ENCODE peak calls at places on chromosomes 2 and 18, in nine cellular contexts. U is gastrocnemius medialis, Q is A549, T is adrenal gland, F is Peyer's patch, L is HCT116, W is transverse colon, P is IMR-90, R is right lobe of liver. E is an unnamed sample. For H3K4me1, the result is how much of the 10 kb centered on the place peaks cover.

GRCh38 chr18:28177828-28178635 is 1.1 kb upstream of the CDH2 start:
- DNase-seq in L (no peak), U (no peak), F (peak), Q (peak), W (no peak), P (peak), T (peak), R (peak), E (peak)

GRCh38 chr2:169001116-169001815 is 29.9 kb downstream of the ABCB11 start:
- DNase-seq in R (no peak), F (no peak), T (no peak), U (no peak), W (no peak), L (no peak), P (no peak), Q (no peak), E (no peak)

GRCh38 chr2:45342-46130 is 769 bp downstream of the FAM110C start:
- DNase-seq in L (no peak), F (peak), T (peak), U (no peak), W (peak), Q (no peak), R (peak), P (no peak), E (no peak)

GRCh38 chr18:75625966-75626365 is 198.5 kb upstream of the SMIM21 start:
- DNase-seq in L (no peak), U (no peak), W (no peak), R (no peak), Q (no peak), P (peak), T (no peak), F (no peak), E (no peak)

GRCh38 chr2:189952536-189953109 is 109.9 kb downstream of the MSTN start:
- DNase-seq in U (no peak), W (no peak), T (no peak), F (no peak), P (no peak), R (no peak), Q (no peak), L (no peak), E (no peak)

GRCh38 chr2:63981702-63982103 is 37.5 kb downstream of the VPS54 start:
- DNase-seq in L (no peak), W (no peak), T (no peak), R (no peak), P (no peak), Q (no peak), F (no peak), U (no peak), E (no peak)

GRCh38 chr2:99139003-99139402 is 2.5 kb upstream of the C2orf15 start:
- DNase-seq in F (no peak), W (no peak), P (no peak), L (no peak), Q (no peak), U (no peak), T (peak), R (no peak), E (no peak)

GRCh38 chr2:181724662-181725061 is 44.3 kb upstream of the NEUROD1 start:
- DNase-seq in U (no peak), L (no peak), P (no peak), Q (no peak), W (no peak), F (no peak), R (no peak), T (no peak), E (no peak)

GRCh38 chr2:54671010-54671409 is 52.5 kb upstream of the EML6 start:
- DNase-seq in U (no peak), Q (no peak), W (no peak), P (no peak), T (no peak), R (no peak), F (no peak), L (no peak), E (no peak)
- H3K4me1 ChIP-seq in U (half or more), Q (under half), W (under half), P (under half), T (under half), R (under half), F (under half), L (under half), E (half or more)

GRCh38 chr2:81894451-81894990 is 1590.0 kb upstream of the LRRTM1 start:
- DNase-seq in L (no peak), U (no peak), P (peak), R (no peak), W (no peak), T (no peak), F (no peak), Q (no peak), E (no peak)
- H3K27ac ChIP-seq in L (no peak), U (no peak), P (no peak), R (no peak), W (no peak), T (no peak), F (no peak), Q (no peak), E (no peak)

GRCh38 chr18:3247243-3248061 is at the start of gene MYL12A:
- DNase-seq in Q (peak), W (peak), U (peak), P (peak), T (peak), F (peak), L (peak), R (peak), E (peak)

GRCh38 chr18:3248062-3248669 is 565 bp downstream of the MYL12A start:
- DNase-seq in U (peak), T (peak), L (no peak), F (no peak), P (peak), W (peak), R (no peak), Q (no peak), E (peak)

GRCh38 chr18:3246636-3247242 is 862 bp upstream of the MYL12A start:
- DNase-seq in Q (no peak), P (no peak), T (peak), R (peak), U (peak), W (peak), F (peak), L (no peak), E (no peak)

GRCh38 chr18:3245185-3245564 is 2.4 kb upstream of the MYL12A start:
- DNase-seq in P (no peak), T (no peak), U (no peak), Q (no peak), W (no peak), F (no peak), R (no peak), L (no peak), E (no peak)

GRCh38 chr18:3245853-3246635 is 1.6 kb upstream of the MYL12A start:
- DNase-seq in U (peak), Q (peak), T (peak), R (peak), F (peak), P (peak), L (peak), W (peak), E (peak)
- TF ChIP-seq POLR2A in U (no peak), Q (no peak), T (no peak), R (peak), F (peak), P (peak), L (no peak), W (no peak), E (peak)

GRCh38 chr2:37582371-37582770 is 89.1 kb downstream of the CDC42EP3 start:
- DNase-seq in L (no peak), F (no peak), R (no peak), Q (no peak), W (no peak), P (no peak), T (no peak), U (no peak), E (no peak)

GRCh38 chr2:37583402-37583801 is 88.0 kb downstream of the CDC42EP3 start:
- DNase-seq in R (no peak), F (no peak), L (no peak), T (no peak), Q (no peak), U (no peak), W (no peak), P (no peak), E (no peak)

GRCh38 chr2:37581433-37581832 is 90.0 kb downstream of the CDC42EP3 start:
- DNase-seq in W (no peak), T (no peak), U (no peak), R (no peak), Q (no peak), F (no peak), P (no peak), L (no peak), E (no peak)

GRCh38 chr2:37583867-37584266 is 87.6 kb downstream of the CDC42EP3 start:
- DNase-seq in L (no peak), U (no peak), P (peak), R (no peak), Q (no peak), F (no peak), W (no peak), T (no peak), E (no peak)

DNA sequence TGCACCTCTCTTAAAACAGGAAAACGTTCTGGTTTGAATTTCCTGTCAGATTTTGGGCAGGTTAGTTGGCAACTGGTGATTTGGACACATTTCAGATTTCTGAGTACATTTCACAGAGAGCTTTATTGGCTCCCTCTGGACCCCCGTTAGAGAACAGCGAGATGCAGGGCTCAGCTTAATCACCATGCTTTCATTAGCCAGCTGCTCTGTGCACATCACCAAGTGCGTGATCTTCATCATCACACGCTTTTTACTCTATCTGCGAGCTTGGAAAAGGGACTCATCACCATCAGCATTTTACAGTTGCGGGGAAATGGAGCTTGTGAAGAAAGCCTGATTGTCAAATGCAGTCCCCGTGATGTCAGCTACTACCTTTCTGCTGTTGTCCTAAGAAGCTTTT is 88.5 kb downstream of the CDC42EP3 start:
- DNase-seq in T (no peak), R (no peak), L (no peak), U (no peak), P (no peak), F (no peak), W (no peak), Q (no peak), E (no peak)
- H3K4me1 ChIP-seq in T (under half), R (under half), L (under half), U (under half), P (under half), F (under half), W (under half), Q (under half), E (under half)

GRCh38 chr18:3216987-3217386 is 2.8 kb downstream of the MYOM1 start:
- DNase-seq in P (no peak), R (no peak), F (no peak), Q (no peak), L (no peak), U (no peak), W (no peak), T (no peak), E (no peak)

GRCh38 chr18:3218817-3219216 is 951 bp downstream of the MYOM1 start:
- DNase-seq in T (no peak), Q (no peak), U (no peak), F (no peak), W (no peak), R (no peak), P (no peak), L (no peak), E (no peak)

GRCh38 chr18:3221496-3221895 is 1.7 kb upstream of the MYOM1 start:
- DNase-seq in L (no peak), W (no peak), R (no peak), Q (no peak), U (no peak), T (no peak), F (no peak), P (no peak), E (no peak)

GRCh38 chr18:3217930-3218647 is 1.7 kb downstream of the MYOM1 start:
- DNase-seq in P (no peak), R (no peak), T (no peak), F (no peak), Q (peak), W (peak), L (no peak), U (no peak), E (no peak)

GRCh38 chr18:3219621-3220335 is at the start of gene MYOM1:
- DNase-seq in L (no peak), F (no peak), T (no peak), Q (no peak), P (no peak), W (no peak), R (no peak), U (peak), E (peak)
- H3K27ac ChIP-seq in L (no peak), F (peak), T (no peak), Q (peak), P (no peak), W (peak), R (peak), U (peak), E (peak)

DNA sequence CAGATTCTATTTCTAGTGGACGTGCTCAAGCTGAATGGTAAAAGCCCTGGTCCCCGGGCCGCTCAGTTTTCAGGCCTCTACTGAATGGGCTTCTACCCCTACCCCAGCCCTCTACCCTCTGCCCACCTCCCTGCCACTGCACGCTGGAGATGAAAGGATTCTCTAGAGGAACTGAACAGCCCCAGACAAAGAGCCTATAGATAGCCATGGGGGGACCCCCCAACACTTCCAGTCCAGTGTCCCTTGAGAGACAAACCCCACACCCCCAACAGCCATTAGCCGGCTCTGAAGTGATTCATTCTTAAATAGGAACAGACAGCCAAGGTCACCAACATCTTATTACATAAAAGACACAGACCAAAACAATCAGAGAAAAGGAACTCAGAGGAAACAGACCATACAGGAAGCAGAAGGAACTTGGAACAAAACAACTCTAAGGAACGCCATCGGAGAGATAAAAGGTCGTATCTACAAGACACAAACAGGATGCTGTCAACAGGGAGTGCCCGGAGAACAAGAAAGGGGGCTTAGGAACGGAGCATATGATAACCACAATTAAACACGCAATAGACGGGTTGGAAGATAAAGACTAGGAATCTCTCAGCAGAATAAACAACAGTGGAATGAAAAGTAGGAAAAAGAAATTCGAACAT is 23.5 kb downstream of the TMEM37 start:
- DNase-seq in T (peak), U (no peak), W (no peak), P (no peak), R (no peak), L (no peak), Q (no peak), F (no peak), E (no peak)
- TF ChIP-seq POLR2A in T (no peak), U (no peak), W (no peak), P (no peak), R (no peak), L (no peak), Q (no peak), F (no peak), E (no peak)

GRCh38 chr2:118858485-118859156 is 11.2 kb upstream of the EN1 start:
- DNase-seq in T (no peak), U (no peak), Q (no peak), P (no peak), R (no peak), L (no peak), F (no peak), W (no peak), E (no peak)
- H3K4me1 ChIP-seq in T (under half), U (under half), Q (under half), P (under half), R (under half), L (under half), F (under half), W (under half), E (under half)

DNA sequence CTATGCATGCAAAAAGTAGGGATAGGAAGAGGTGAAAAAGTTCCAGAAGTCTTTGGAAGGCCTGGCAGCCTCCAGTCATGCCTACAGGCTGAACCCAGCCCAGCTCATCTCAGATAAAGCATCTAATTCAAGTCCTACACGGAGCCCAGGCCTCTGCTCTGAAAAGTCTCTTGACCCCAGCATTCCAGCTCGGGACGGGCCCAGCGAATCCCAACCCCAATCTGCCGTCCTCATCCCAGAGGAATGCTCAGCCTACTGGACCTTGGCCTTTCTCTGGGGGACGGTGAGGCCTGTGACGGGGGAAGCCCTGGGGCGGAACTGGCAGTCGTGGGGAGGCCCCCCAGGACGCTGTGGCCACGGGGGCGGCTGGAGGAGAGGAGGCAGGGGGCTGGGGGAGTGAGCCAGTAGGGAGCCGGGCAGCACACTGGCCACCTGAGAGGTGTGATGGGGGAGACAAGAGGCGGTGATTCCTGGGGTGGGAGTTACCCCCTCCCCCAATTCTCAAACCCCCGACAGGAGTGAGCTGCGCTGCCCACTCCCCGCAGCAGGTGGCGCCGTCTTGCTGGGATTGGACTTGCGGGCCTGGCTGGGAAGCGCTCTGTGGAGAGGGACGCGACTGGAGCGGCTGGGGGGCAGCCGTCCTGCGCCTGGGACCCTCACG is 182.4 kb upstream of the HAAO start:
- DNase-seq in U (peak), T (peak), Q (peak), P (peak), L (peak), W (peak), R (peak), F (peak), E (peak)
- H3K27ac ChIP-seq in U (peak), T (no peak), Q (peak), P (peak), L (no peak), W (peak), R (peak), F (peak), E (peak)